ENCODE peak calls at places on chromosomes 5 and 9, in nine cellular contexts. L, W, Z, H, C, U, Q, E and P are unnamed samples. For H3K27me3, the result is how much of the 10 kb centered on the place peaks cover.

GRCh38 chr5:78922879-78923621 is 62.1 kb downstream of the ARSB start:
- DNase-seq in L (no peak), W (no peak), Z (no peak), H (no peak), C (no peak), U (no peak), Q (no peak), E (no peak), P (no peak)

GRCh38 chr9:7534211-7534935 is 265.2 kb downstream of the DMAC1 start:
- DNase-seq in L (no peak), W (no peak), Z (no peak), H (no peak), C (no peak), U (no peak), Q (no peak), E (no peak), P (no peak)

GRCh38 chr5:103601314-103601713 is 38.7 kb upstream of the NUDT12 start:
- DNase-seq in L (no peak), W (no peak), Z (no peak), H (no peak), C (no peak), U (no peak), Q (no peak), E (no peak), P (no peak)

GRCh38 chr9:131776473-131776872 is 36.6 kb upstream of the RAPGEF1 start:
- DNase-seq in L (peak), W (no peak), Z (no peak), H (peak), C (no peak), U (peak), Q (no peak), E (peak), P (no peak)

GRCh38 chr5:141951341-141951781 is 6.6 kb downstream of the PCDH12 start:
- DNase-seq in L (no peak), W (no peak), Z (no peak), H (peak), C (no peak), U (no peak), Q (no peak), E (no peak), P (no peak)

GRCh38 chr5:67746103-67746502 is 469.5 kb upstream of the PIK3R1 start:
- DNase-seq in L (no peak), W (no peak), Z (no peak), H (no peak), C (no peak), U (no peak), Q (no peak), E (no peak), P (no peak)

GRCh38 chr5:10317825-10318682 is 10.4 kb upstream of the CMBL start:
- DNase-seq in L (no peak), W (no peak), Z (no peak), H (no peak), C (no peak), U (no peak), Q (no peak), E (no peak), P (no peak)

GRCh38 chr5:65672787-65673186 is 48.0 kb downstream of the SHLD3 start:
- DNase-seq in L (peak), W (no peak), Z (no peak), H (no peak), C (no peak), U (no peak), Q (peak), E (no peak), P (peak)

GRCh38 chr5:156259618-156260017 is 67.3 kb upstream of the SGCD start:
- DNase-seq in L (no peak), W (no peak), Z (no peak), H (no peak), C (no peak), U (no peak), Q (no peak), E (no peak), P (no peak)

GRCh38 chr5:80884086-80884813 is 75.9 kb upstream of the RASGRF2 start:
- DNase-seq in L (no peak), W (no peak), Z (no peak), H (no peak), C (no peak), U (no peak), Q (no peak), E (no peak), P (no peak)

GRCh38 chr5:118923295-118924005 is 64.9 kb downstream of the DTWD2 start:
- DNase-seq in L (no peak), W (no peak), Z (no peak), H (no peak), C (no peak), U (no peak), Q (no peak), E (no peak), P (no peak)

GRCh38 chr9:29697011-29697410 is 2123.7 kb upstream of the C9orf72 start:
- DNase-seq in L (no peak), W (no peak), Z (no peak), H (no peak), C (no peak), U (no peak), Q (no peak), E (no peak), P (no peak)

GRCh38 chr5:112279082-112279481 is 140.0 kb downstream of the EPB41L4A start:
- DNase-seq in L (no peak), W (no peak), Z (no peak), H (no peak), C (no peak), U (no peak), Q (no peak), E (no peak), P (no peak)

GRCh38 chr5:54516051-54516645 is 1.4 kb upstream of the SNX18 start:
- DNase-seq in L (no peak), W (no peak), Z (no peak), H (no peak), C (no peak), U (no peak), Q (no peak), E (no peak), P (no peak)

GRCh38 chr5:158679221-158679641 is 420.5 kb downstream of the EBF1 start:
- DNase-seq in L (no peak), W (no peak), Z (no peak), H (no peak), C (no peak), U (no peak), Q (no peak), E (no peak), P (no peak)

GRCh38 chr9:70420267-70421019 is 6.0 kb upstream of the KLF9 start:
- DNase-seq in L (no peak), W (peak), Z (peak), H (peak), C (peak), U (peak), Q (no peak), E (peak), P (no peak)

GRCh38 chr5:124962735-124963134 is 216.3 kb upstream of the ZNF608 start:
- DNase-seq in L (no peak), W (no peak), Z (no peak), H (no peak), C (no peak), U (no peak), Q (no peak), E (no peak), P (no peak)

GRCh38 chr9:87677776-87678587 is 47.9 kb upstream of the CTSL start:
- DNase-seq in L (no peak), W (no peak), Z (no peak), H (no peak), C (no peak), U (no peak), Q (no peak), E (no peak), P (no peak)

GRCh38 chr5:36897616-36898015 is 21.0 kb downstream of the NIPBL start:
- DNase-seq in L (no peak), W (no peak), Z (no peak), H (no peak), C (no peak), U (no peak), Q (peak), E (no peak), P (no peak)

GRCh38 chr5:130502702-130503101 is 598.4 kb downstream of the CHSY3 start:
- DNase-seq in L (no peak), W (no peak), Z (no peak), H (no peak), C (no peak), U (no peak), Q (no peak), E (no peak), P (no peak)

GRCh38 chr9:29613773-29614172 is 2040.5 kb upstream of the C9orf72 start:
- DNase-seq in L (no peak), W (no peak), Z (no peak), H (no peak), C (no peak), U (no peak), Q (no peak), E (no peak), P (no peak)

GRCh38 chr5:170527998-170528397 is 24.2 kb downstream of the KCNIP1 start:
- DNase-seq in L (no peak), W (no peak), Z (no peak), H (no peak), C (no peak), U (no peak), Q (no peak), E (no peak), P (no peak)

GRCh38 chr9:114372971-114373591 is 14.7 kb downstream of the AKNA start:
- DNase-seq in L (no peak), W (no peak), Z (no peak), H (no peak), C (no peak), U (no peak), Q (no peak), E (no peak), P (no peak)

GRCh38 chr5:149831492-149831891 is 101.4 kb downstream of the PPARGC1B start:
- DNase-seq in L (no peak), W (no peak), Z (no peak), H (no peak), C (no peak), U (no peak), Q (no peak), E (peak), P (no peak)

GRCh38 chr9:89440548-89440947 is 57.4 kb downstream of the SEMA4D start:
- DNase-seq in L (no peak), W (no peak), Z (no peak), H (no peak), C (no peak), U (no peak), Q (no peak), E (no peak), P (no peak)

GRCh38 chr9:129769582-129770107 is 16.8 kb upstream of the PTGES start:
- DNase-seq in L (no peak), W (no peak), Z (no peak), H (no peak), C (no peak), U (no peak), Q (no peak), E (no peak), P (no peak)

GRCh38 chr9:85741112-85741874 is 461 bp downstream of the AGTPBP1 start:
- DNase-seq in L (no peak), W (no peak), Z (no peak), H (peak), C (no peak), U (no peak), Q (no peak), E (no peak), P (no peak)

GRCh38 chr5:132237141-132237540 is 9.5 kb upstream of the P4HA2 start:
- DNase-seq in L (no peak), W (no peak), Z (no peak), H (no peak), C (no peak), U (no peak), Q (no peak), E (no peak), P (no peak)

GRCh38 chr5:133905494-133905893 is 62.9 kb downstream of the C5orf15 start:
- DNase-seq in L (no peak), W (no peak), Z (no peak), H (peak), C (no peak), U (no peak), Q (no peak), E (no peak), P (no peak)

GRCh38 chr5:52452098-52452497 is 335.6 kb upstream of the ITGA1 start:
- DNase-seq in L (no peak), W (no peak), Z (no peak), H (no peak), C (no peak), U (no peak), Q (no peak), E (no peak), P (no peak)

GRCh38 chr5:55172937-55173695 is at the start of gene CDC20B:
- DNase-seq in L (no peak), W (peak), Z (no peak), H (peak), C (peak), U (no peak), Q (no peak), E (peak), P (no peak)

GRCh38 chr5:153537225-153537624 is 46.8 kb downstream of the GRIA1 start:
- DNase-seq in L (no peak), W (no peak), Z (no peak), H (no peak), C (no peak), U (no peak), Q (no peak), E (no peak), P (no peak)

GRCh38 chr9:124855944-124856773 is 2.9 kb downstream of the WDR38 start:
- DNase-seq in L (no peak), W (no peak), Z (no peak), H (no peak), C (no peak), U (peak), Q (no peak), E (no peak), P (no peak)

GRCh38 chr9:2545881-2546490 is 75.6 kb upstream of the VLDLR start:
- DNase-seq in L (no peak), W (no peak), Z (no peak), H (no peak), C (no peak), U (no peak), Q (no peak), E (no peak), P (no peak)

GRCh38 chr5:119022017-119022745 is 33.8 kb upstream of the DTWD2 start:
- DNase-seq in L (peak), W (no peak), Z (no peak), H (no peak), C (no peak), U (no peak), Q (peak), E (peak), P (no peak)

GRCh38 chr9:113538646-113539430 is 75.3 kb downstream of the RGS3 start:
- DNase-seq in L (no peak), W (no peak), Z (no peak), H (no peak), C (no peak), U (no peak), Q (no peak), E (no peak), P (no peak)

GRCh38 chr5:42807722-42808447 is 3.8 kb downstream of the SELENOP start:
- DNase-seq in L (no peak), W (no peak), Z (no peak), H (no peak), C (no peak), U (no peak), Q (no peak), E (no peak), P (no peak)

GRCh38 chr5:33711094-33711670 is 180.6 kb downstream of the ADAMTS12 start:
- DNase-seq in L (no peak), W (no peak), Z (no peak), H (no peak), C (no peak), U (no peak), Q (no peak), E (no peak), P (no peak)

GRCh38 chr9:110180713-110181434 is 27.1 kb downstream of the C9orf152 start:
- DNase-seq in L (no peak), W (no peak), Z (no peak), H (no peak), C (no peak), U (no peak), Q (peak), E (peak), P (peak)

DNA sequence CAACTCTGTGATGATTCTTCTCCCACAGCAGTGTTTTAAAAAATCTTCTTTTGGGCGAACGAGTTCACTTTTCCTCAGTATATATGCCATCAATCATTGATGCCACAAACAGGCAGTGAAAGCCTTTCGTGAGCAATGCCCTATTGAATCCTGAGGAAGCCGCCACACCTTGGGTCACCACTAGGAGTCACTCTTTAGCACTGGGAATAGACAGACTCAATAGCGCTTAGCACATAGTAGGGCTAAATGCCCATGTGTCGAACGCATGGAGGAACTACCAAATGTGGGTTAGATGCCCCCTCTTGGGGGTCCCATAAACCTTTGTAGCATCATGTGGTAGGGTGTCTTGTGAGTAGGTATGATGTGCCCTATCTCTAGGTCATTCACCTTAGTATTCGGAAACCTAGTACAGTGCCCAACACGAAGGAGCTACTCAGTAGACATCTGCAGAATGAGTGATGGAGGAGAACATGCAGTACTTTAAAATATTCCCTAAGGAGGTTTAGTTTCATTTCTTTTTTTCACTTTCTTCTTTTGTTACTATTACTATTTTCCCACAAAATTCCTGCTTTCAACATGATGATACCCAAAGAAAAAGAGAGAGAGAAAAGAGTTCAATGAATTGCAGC is 603.7 kb downstream of the BNC2 start:
- DNase-seq in L (no peak), W (no peak), Z (no peak), H (peak), C (no peak), U (no peak), Q (no peak), E (no peak), P (no peak)
- TF ChIP-seq CTCF in L (peak), W (peak), Z (peak), H (peak), C (no peak), U (peak), Q (peak), E (peak), P (peak)

GRCh38 chr9:83537331-83538171 is 650 bp downstream of the FRMD3 start:
- DNase-seq in L (no peak), W (no peak), Z (no peak), H (no peak), C (no peak), U (no peak), Q (no peak), E (no peak), P (no peak)
- H3K4me3 ChIP-seq in L (peak), W (peak), Z (peak), H (no peak), C (peak), U (peak), Q (peak), E (peak), P (peak)

GRCh38 chr9:117704024-117704575 is at the start of gene TLR4:
- DNase-seq in L (no peak), W (no peak), Z (peak), H (no peak), C (peak), U (no peak), Q (peak), E (peak), P (peak)

GRCh38 chr9:117705386-117705785 is 1.2 kb downstream of the TLR4 start:
- DNase-seq in L (no peak), W (no peak), Z (no peak), H (no peak), C (no peak), U (no peak), Q (no peak), E (no peak), P (no peak)

GRCh38 chr9:117706421-117707150 is 2.4 kb downstream of the TLR4 start:
- DNase-seq in L (no peak), W (no peak), Z (no peak), H (no peak), C (no peak), U (no peak), Q (no peak), E (no peak), P (no peak)

GRCh38 chr9:117703538-117703937 is 665 bp upstream of the TLR4 start:
- DNase-seq in L (no peak), W (no peak), Z (peak), H (no peak), C (no peak), U (no peak), Q (no peak), E (peak), P (no peak)

DNA sequence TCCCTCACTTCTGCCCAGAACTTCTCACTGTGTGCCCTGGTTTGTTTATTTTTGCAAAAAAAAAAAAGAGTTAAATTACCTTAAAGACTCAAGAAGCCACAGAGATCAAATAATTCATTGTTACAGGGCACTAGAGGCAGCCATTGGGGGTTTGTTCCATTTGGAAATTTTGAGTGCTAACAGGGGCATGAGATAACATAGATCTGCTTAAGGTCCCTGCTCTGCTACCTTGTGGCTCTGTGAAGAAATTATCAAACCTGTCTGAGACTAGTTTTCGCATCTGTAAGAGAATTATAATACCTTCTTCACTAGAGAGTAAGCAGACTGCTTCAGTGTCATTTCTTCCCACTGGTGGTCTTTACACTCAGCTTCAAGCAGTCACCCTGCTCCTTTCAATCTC is 394 bp downstream of the TLR4 start:
- DNase-seq in L (no peak), W (no peak), Z (no peak), H (no peak), C (no peak), U (no peak), Q (no peak), E (no peak), P (no peak)
- H3K27me3 ChIP-seq in L (under half), W (under half), Z (under half), H (under half), C (under half), U (under half), Q (under half), E (under half), P (under half)

GRCh38 chr5:164356790-164357189 is 851.4 kb downstream of the MAT2B start:
- DNase-seq in L (no peak), W (no peak), Z (no peak), H (no peak), C (no peak), U (no peak), Q (no peak), E (no peak), P (no peak)
- TF ChIP-seq CTCF in L (no peak), W (no peak), Z (no peak), H (no peak), C (no peak), U (no peak), Q (no peak), E (no peak), P (no peak)

GRCh38 chr5:176629853-176630680 is at the start of the genes EIF4E1B and SNCB:
- DNase-seq in L (no peak), W (no peak), Z (no peak), H (peak), C (no peak), U (no peak), Q (no peak), E (peak), P (no peak)

GRCh38 chr5:176630681-176631222 is 277 bp downstream of the EIF4E1B start:
- DNase-seq in L (no peak), W (no peak), Z (no peak), H (no peak), C (no peak), U (no peak), Q (no peak), E (no peak), P (no peak)

GRCh38 chr5:176627582-176627981 is 2.8 kb downstream of the SNCB start:
- DNase-seq in L (no peak), W (no peak), Z (no peak), H (no peak), C (no peak), U (no peak), Q (no peak), E (no peak), P (no peak)

GRCh38 chr5:176628406-176629228 is 1.7 kb downstream of the SNCB start:
- DNase-seq in L (no peak), W (no peak), Z (no peak), H (no peak), C (no peak), U (no peak), Q (no peak), E (no peak), P (no peak)

DNA sequence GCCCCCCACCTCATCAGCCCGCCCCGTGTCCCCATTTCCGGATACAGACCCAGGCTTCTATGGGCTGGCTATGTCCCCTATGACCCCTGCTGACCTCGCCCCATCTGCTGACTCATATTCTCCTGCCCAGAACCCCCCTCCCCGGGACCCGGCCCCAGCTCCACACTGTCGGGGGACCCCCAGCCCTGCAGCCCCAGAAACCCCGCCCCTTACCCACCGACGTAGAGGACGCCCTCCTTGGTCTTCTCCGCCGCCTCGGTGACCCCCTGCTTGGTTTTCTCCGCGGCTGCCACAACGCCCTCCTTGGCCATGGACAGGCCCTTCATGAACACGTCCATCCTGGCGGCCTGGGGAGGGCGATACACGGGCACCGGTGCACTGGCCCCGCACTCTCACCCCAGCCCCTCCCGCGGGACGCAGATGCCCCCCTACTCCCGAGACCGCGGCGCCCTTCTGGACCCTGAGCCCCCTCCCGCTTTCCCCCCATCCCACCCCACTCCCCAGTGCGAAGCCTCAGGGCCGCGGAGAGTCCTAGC is 949 bp downstream of the SNCB start:
- DNase-seq in L (no peak), W (no peak), Z (no peak), H (no peak), C (no peak), U (no peak), Q (no peak), E (no peak), P (no peak)
- H3K4me3 ChIP-seq in L (no peak), W (peak), Z (no peak), H (no peak), C (no peak), U (no peak), Q (no peak), E (no peak), P (no peak)